ENCODE peak calls at places on chromosomes 13 and 19, in nine cellular contexts. C is stimulated activated CD8-positive, alpha-beta memory T cell treated with anti-CD3 and anti-CD28 coated beads, Interleukin-4, amount 100 ng/mL, for 48 hours; K is glutamatergic neuron; L is HT1080; G is dermis blood vessel endothelial cell; V is progenitor cell of endocrine pancreas; X is HCT116; Q is iris pigment epithelial cell; P is non-pigmented ciliary epithelial cell. F is an unnamed sample.

GRCh38 chr19:48330012-48330681 is 4.8 kb downstream of the EMP3 start:
- DNase-seq in C (peak; percentile 87), K (peak; percentile 91), L (no peak), G (peak; percentile 91), V (peak; percentile 55), X (no peak), Q (peak; percentile 61), P (no peak), F (peak; percentile 93)

GRCh38 chr19:33898062-33898677 is 101.5 kb downstream of the KCTD15 start:
- DNase-seq in C (no peak), K (no peak), L (no peak), G (no peak), V (no peak), X (no peak), Q (no peak), P (no peak), F (no peak)

GRCh38 chr19:32397736-32398135 is 7.8 kb upstream of the DPY19L3 start:
- DNase-seq in C (no peak), K (no peak), L (peak; percentile 60), G (no peak), V (no peak), X (no peak), Q (peak; percentile 79), P (peak; percentile 41), F (no peak)

GRCh38 chr13:99969368-99969933 is 2.1 kb downstream of the ZIC5 start:
- DNase-seq in C (no peak), K (no peak), L (no peak), G (no peak), V (no peak), X (no peak), Q (no peak), P (no peak), F (no peak)

GRCh38 chr13:97276862-97277269 is 54.7 kb downstream of the MBNL2 start:
- DNase-seq in C (no peak), K (no peak), L (peak; percentile 30), G (no peak), V (no peak), X (no peak), Q (no peak), P (no peak), F (no peak)

GRCh38 chr13:42007844-42008243 is 40.6 kb upstream of the DGKH start:
- DNase-seq in C (no peak), K (no peak), L (peak; percentile 11), G (no peak), V (no peak), X (no peak), Q (peak; percentile 81), P (no peak), F (no peak)

GRCh38 chr19:54469496-54469934 is 3.6 kb downstream of the CDC42EP5 start:
- DNase-seq in C (no peak), K (no peak), L (no peak), G (peak; percentile 94), V (no peak), X (no peak), Q (no peak), P (no peak), F (peak; percentile 22)

GRCh38 chr13:43487459-43487858 is 299.3 kb downstream of the ENOX1 start:
- DNase-seq in C (no peak), K (no peak), L (no peak), G (no peak), V (no peak), X (no peak), Q (no peak), P (no peak), F (no peak)

GRCh38 chr19:7618366-7618765 is 11.0 kb downstream of the XAB2 start:
- DNase-seq in C (no peak), K (no peak), L (no peak), G (peak; percentile 9), V (no peak), X (no peak), Q (no peak), P (no peak), F (no peak)

GRCh38 chr19:10895920-10896319 is 24.6 kb downstream of the CARM1 start:
- DNase-seq in C (no peak), K (peak; percentile 67), L (no peak), G (no peak), V (no peak), X (no peak), Q (no peak), P (no peak), F (no peak)

GRCh38 chr13:51803018-51803417 is 945 bp downstream of the DHRS12 start:
- DNase-seq in C (no peak), K (no peak), L (no peak), G (no peak), V (no peak), X (no peak), Q (no peak), P (no peak), F (no peak)

GRCh38 chr19:33828266-33829075 is 31.8 kb downstream of the KCTD15 start:
- DNase-seq in C (no peak), K (no peak), L (no peak), G (no peak), V (no peak), X (no peak), Q (no peak), P (no peak), F (no peak)

GRCh38 chr19:1264801-1265610 is 4.1 kb upstream of the CIRBP start:
- DNase-seq in C (no peak), K (peak; percentile 67), L (peak; percentile 92), G (peak; percentile 81), V (no peak), X (no peak), Q (peak; percentile 85), P (no peak), F (no peak)

GRCh38 chr13:60303166-60303565 is 93.9 kb upstream of the TDRD3 start:
- DNase-seq in C (no peak), K (no peak), L (no peak), G (no peak), V (no peak), X (no peak), Q (no peak), P (no peak), F (no peak)

GRCh38 chr13:73262862-73263627 is 204.2 kb downstream of the KLF5 start:
- DNase-seq in C (no peak), K (no peak), L (no peak), G (no peak), V (no peak), X (no peak), Q (no peak), P (no peak), F (no peak)

GRCh38 chr19:49340069-49340864 is 5.1 kb downstream of the CD37 start:
- DNase-seq in C (no peak), K (peak; percentile 69), L (no peak), G (peak; percentile 51), V (no peak), X (no peak), Q (peak; percentile 36), P (no peak), F (peak; percentile 82)

GRCh38 chr19:49850487-49851342 is at the start of gene PTOV1:
- DNase-seq in C (peak; percentile 92), K (peak; percentile 92), L (peak; percentile 88), G (peak; percentile 95), V (peak; percentile 89), X (peak; percentile 84), Q (peak; percentile 93), P (peak; percentile 70), F (peak; percentile 89)

GRCh38 chr19:32935629-32936028 is 36.1 kb downstream of the CEP89 start:
- DNase-seq in C (no peak), K (no peak), L (no peak), G (no peak), V (no peak), X (no peak), Q (no peak), P (no peak), F (no peak)

GRCh38 chr13:80945328-80945727 is 604.4 kb upstream of the SPRY2 start:
- DNase-seq in C (no peak), K (peak; percentile 37), L (no peak), G (peak; percentile 66), V (peak; percentile 29), X (no peak), Q (no peak), P (no peak), F (no peak)

GRCh38 chr13:80012281-80012680 is 328.6 kb downstream of the SPRY2 start:
- DNase-seq in C (no peak), K (no peak), L (peak; percentile 43), G (peak; percentile 36), V (no peak), X (no peak), Q (peak; percentile 11), P (no peak), F (no peak)

GRCh38 chr19:55585658-55586339 is 5.2 kb upstream of the ZNF579 start:
- DNase-seq in C (peak; percentile 75), K (peak; percentile 92), L (no peak), G (peak; percentile 69), V (peak; percentile 78), X (no peak), Q (peak; percentile 87), P (peak; percentile 36), F (peak; percentile 18)

GRCh38 chr19:31913103-31913710 is 432.2 kb upstream of the ZNF507 start:
- DNase-seq in C (no peak), K (no peak), L (no peak), G (no peak), V (no peak), X (no peak), Q (no peak), P (no peak), F (no peak)

GRCh38 chr13:24011266-24011665 is 114.0 kb upstream of the C1QTNF9B start:
- DNase-seq in C (no peak), K (no peak), L (no peak), G (no peak), V (no peak), X (no peak), Q (no peak), P (no peak), F (no peak)

GRCh38 chr19:1853295-1854031 is 5.2 kb upstream of the REXO1 start:
- DNase-seq in C (peak; percentile 93), K (peak; percentile 90), L (peak; percentile 82), G (peak; percentile 89), V (peak; percentile 62), X (peak; percentile 68), Q (peak; percentile 64), P (no peak), F (peak; percentile 63)

GRCh38 chr13:49690133-49690989 is 925 bp downstream of the EBPL start:
- DNase-seq in C (no peak), K (no peak), L (no peak), G (peak; percentile 47), V (no peak), X (no peak), Q (peak; percentile 83), P (no peak), F (peak; percentile 62)

GRCh38 chr19:29084266-29084665 is 128.7 kb downstream of the UQCRFS1 start:
- DNase-seq in C (no peak), K (peak; percentile 51), L (peak; percentile 13), G (no peak), V (peak; percentile 19), X (no peak), Q (no peak), P (no peak), F (no peak)

GRCh38 chr19:47742636-47743035 is 2.7 kb upstream of the NOP53 start:
- DNase-seq in C (no peak), K (no peak), L (no peak), G (peak; percentile 46), V (no peak), X (no peak), Q (no peak), P (no peak), F (no peak)

GRCh38 chr19:42303101-42303464 is 659 bp upstream of the PAFAH1B3 start:
- DNase-seq in C (no peak), K (no peak), L (no peak), G (no peak), V (no peak), X (no peak), Q (no peak), P (no peak), F (no peak)